ENCODE peak calls at places on chromosomes 4 and X, in four cellular contexts. E is HepG2, J is H1, T is SK-N-SH. B is an unnamed sample.

GRCh38 chrX:130173190-130173895 is 1.6 kb downstream of the RAB33A start:
- DNase-seq in J (no peak), E (no peak), T (no peak), B (peak)

GRCh38 chrX:17474892-17475291 is 99.9 kb downstream of the NHS start:
- DNase-seq in E (no peak), T (no peak), J (no peak), B (no peak)

GRCh38 chrX:74536142-74537010 is 78.0 kb downstream of the RLIM start:
- DNase-seq in E (no peak), T (peak), J (peak), B (no peak)

GRCh38 chr4:109559983-109560686 is at the start of gene MCUB:
- DNase-seq in J (peak), E (peak), T (peak), B (peak)

GRCh38 chr4:146520894-146521542 is 722 bp downstream of the SLC10A7 start:
- DNase-seq in E (peak), J (no peak), T (peak), B (peak)

GRCh38 chr4:13891544-13891939 is 264.0 kb upstream of the BOD1L1 start:
- DNase-seq in T (no peak), J (no peak), E (no peak), B (no peak)

GRCh38 chr4:2303121-2303685 is 41.3 kb upstream of the MXD4 start:
- DNase-seq in J (peak), E (no peak), T (no peak), B (no peak)

GRCh38 chr4:159765402-159765801 is 662.5 kb downstream of the RAPGEF2 start:
- DNase-seq in T (no peak), J (no peak), E (no peak), B (no peak)

GRCh38 chrX:18640686-18641085 is 31.2 kb downstream of the RS1 start:
- DNase-seq in J (peak), T (no peak), E (no peak), B (no peak)

GRCh38 chr4:100938698-100939097 is 408.6 kb downstream of the PPP3CA start:
- DNase-seq in E (no peak), J (no peak), T (no peak), B (no peak)

GRCh38 chr4:108118505-108118904 is 50.2 kb downstream of the LEF1 start:
- DNase-seq in J (no peak), T (no peak), E (peak), B (no peak)

GRCh38 chrX:136251042-136251991 is at the start of gene MAP7D3:
- DNase-seq in E (no peak), J (peak), T (peak), B (peak)

GRCh38 chr4:76571274-76571673 is 136.2 kb downstream of the SHROOM3 start:
- DNase-seq in E (peak), J (no peak), T (no peak), B (no peak)

GRCh38 chrX:15567886-15568616 is 32.7 kb downstream of the ACE2 start:
- DNase-seq in J (no peak), E (peak), T (no peak), B (no peak)

GRCh38 chr4:93855926-93856325 is 27.4 kb downstream of the ATOH1 start:
- DNase-seq in J (no peak), E (no peak), T (no peak), B (no peak)

GRCh38 chr4:81446634-81447033 is 25.1 kb downstream of the RASGEF1B start:
- DNase-seq in T (no peak), J (no peak), E (no peak), B (no peak)

GRCh38 chr4:39427477-39428119 is 20.9 kb downstream of the KLB start:
- DNase-seq in E (no peak), J (no peak), T (no peak), B (no peak)

GRCh38 chrX:154481911-154482601 is 3.0 kb upstream of the LAGE3 start:
- DNase-seq in E (no peak), J (no peak), T (no peak), B (no peak)

GRCh38 chr4:11505225-11505971 is 76.7 kb upstream of the HS3ST1 start:
- DNase-seq in J (no peak), E (no peak), T (no peak), B (no peak)

GRCh38 chr4:65508169-65508568 is 162.1 kb downstream of the EPHA5 start:
- DNase-seq in T (no peak), E (no peak), J (no peak), B (no peak)

GRCh38 chr4:16897351-16897750 is 1.1 kb downstream of the LDB2 start:
- DNase-seq in E (no peak), T (no peak), J (no peak), B (no peak)

GRCh38 chr4:16900325-16900724 is 1.9 kb upstream of the LDB2 start:
- DNase-seq in E (no peak), T (no peak), J (no peak), B (no peak)

GRCh38 chr4:16894406-16894805 is 4.0 kb downstream of the LDB2 start:
- DNase-seq in J (no peak), T (no peak), E (no peak), B (no peak)

GRCh38 chr4:16897991-16898827 is at the start of gene LDB2:
- DNase-seq in T (peak), E (no peak), J (peak), B (no peak)

DNA sequence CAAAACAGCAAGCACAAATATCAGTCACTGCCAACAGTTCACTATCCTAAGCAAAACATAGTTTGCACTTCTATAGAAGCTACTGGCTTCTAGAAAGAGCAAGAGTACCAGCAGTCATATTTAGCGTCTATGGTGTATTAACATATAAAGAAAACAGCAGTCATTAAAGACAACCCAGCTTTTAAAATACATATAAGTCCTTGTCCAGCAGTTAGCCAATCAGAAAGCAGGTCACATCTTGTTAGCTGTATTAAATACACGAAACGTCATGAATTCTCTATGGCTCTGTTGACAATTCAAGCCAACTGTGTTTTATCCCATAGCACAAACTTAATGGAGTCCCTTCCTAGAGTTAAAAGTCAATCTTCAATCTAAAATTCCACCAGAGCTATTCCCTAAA is 1.6 kb downstream of the LDB2 start:
- DNase-seq in T (no peak), J (no peak), E (no peak), B (no peak)
- H3K27ac ChIP-seq in T (peak), J (no peak), E (no peak), B (no peak)

DNA sequence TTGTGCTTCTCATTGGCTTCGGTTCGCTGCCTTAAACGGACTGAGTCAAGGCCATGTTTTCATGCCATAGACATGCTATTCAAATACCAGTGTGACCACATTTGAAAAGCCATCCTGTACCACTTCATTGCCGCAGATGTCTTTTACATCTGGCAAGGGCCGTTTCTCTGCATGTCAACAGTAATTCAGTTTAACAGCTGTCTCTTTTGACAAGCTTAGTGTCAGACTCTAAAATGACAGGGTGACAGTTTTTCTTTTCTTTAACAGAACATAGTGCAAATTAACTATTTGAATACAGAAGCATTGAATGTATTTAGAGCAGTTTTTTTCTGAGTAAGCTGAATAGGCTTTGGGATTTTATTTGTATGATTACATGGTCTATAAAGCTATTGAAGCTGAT is 362.2 kb upstream of the POU3F4 start:
- DNase-seq in J (no peak), E (no peak), T (no peak), B (no peak)
- TF ChIP-seq CTCF in J (no peak), E (no peak), T (no peak), B (no peak)

GRCh38 chrX:36868592-36868991 is 139.6 kb upstream of the FAM47C start:
- DNase-seq in T (no peak), J (no peak), E (no peak), B (no peak)
- TF ChIP-seq GABPA in T (no peak), J (no peak), E (no peak), B (no peak)

DNA sequence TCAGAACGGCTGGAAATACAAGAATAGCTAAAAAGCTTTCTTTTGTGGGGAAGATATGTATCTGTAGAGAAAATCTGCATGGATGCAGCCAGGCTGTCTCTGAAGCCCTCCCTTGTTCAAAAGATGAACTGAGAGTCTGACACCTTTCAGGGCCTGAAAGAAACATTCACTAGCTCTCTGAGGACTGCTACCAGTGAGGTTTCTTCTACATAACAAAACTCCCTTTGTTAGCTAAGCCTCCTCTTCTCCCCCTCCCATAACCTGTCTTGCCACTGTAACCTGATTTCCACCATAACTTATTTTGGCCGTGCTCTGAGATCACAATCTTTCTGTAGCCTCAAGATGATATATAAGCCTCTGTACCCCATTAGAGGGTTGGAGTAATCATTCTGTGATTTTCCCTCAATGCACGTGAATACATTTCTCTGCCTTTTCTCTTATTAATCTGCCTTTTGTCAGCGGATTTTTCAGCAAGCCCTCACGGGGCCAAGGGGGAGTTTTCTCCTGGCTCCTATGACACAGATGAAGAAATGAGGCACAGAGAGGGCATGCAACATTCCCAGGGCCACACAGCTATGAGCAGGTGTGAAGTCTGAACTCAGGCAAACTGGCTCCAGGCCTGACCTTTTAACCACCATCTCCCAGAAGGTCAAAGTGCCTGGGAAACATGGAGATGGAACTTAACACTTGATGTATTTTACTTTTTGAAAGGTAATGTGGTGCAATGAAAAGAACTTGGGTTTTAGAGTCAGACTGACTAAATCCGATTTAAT is 161.6 kb upstream of the PRDX4 start:
- DNase-seq in T (no peak), E (no peak), J (no peak), B (no peak)
- H3K27ac ChIP-seq in T (no peak), E (no peak), J (peak), B (no peak)

B was measured in HL-60.